ENCODE peak calls at places on chromosome 18, in ten cellular contexts. One of them, this sample, is unnamed.

GRCh38 chr18:52426041-52426440 is 86.0 kb downstream of the DCC start:
- DNase-seq in heart left ventricle: no peak
- DNase-seq in stimulated activated naive B cell treated with anti-CD40 and anti-IgM and Interleukin-4, amounts not matched to agents 10 μg/mL and 1 μg/mL and 100 μg/mL, for 72 hours: no peak
- DNase-seq in nephron progenitor cell: no peak
- DNase-seq in AG10803: no peak
- DNase-seq in kidney: no peak
- DNase-seq in fibroblast of the conjunctiva: no peak
- DNase-seq in GF-D8: no peak
- DNase-seq in non-pigmented ciliary epithelial cell: no peak
- DNase-seq in NCI-H1105: no peak
- DNase-seq in this sample: no peak

GRCh38 chr18:57043241-57043640 is 103.6 kb upstream of the BOD1L2 start:
- DNase-seq in heart left ventricle: no peak
- DNase-seq in stimulated activated naive B cell treated with anti-CD40 and anti-IgM and Interleukin-4, amounts not matched to agents 10 μg/mL and 1 μg/mL and 100 μg/mL, for 72 hours: no peak
- DNase-seq in nephron progenitor cell: no peak
- DNase-seq in AG10803: no peak
- DNase-seq in kidney: no peak
- DNase-seq in fibroblast of the conjunctiva: no peak
- DNase-seq in GF-D8: no peak
- DNase-seq in non-pigmented ciliary epithelial cell: no peak
- DNase-seq in NCI-H1105: no peak
- DNase-seq in this sample: no peak

GRCh38 chr18:59631583-59632181 is 65.5 kb downstream of the CCBE1 start:
- DNase-seq in heart left ventricle: no peak
- DNase-seq in stimulated activated naive B cell treated with anti-CD40 and anti-IgM and Interleukin-4, amounts not matched to agents 10 μg/mL and 1 μg/mL and 100 μg/mL, for 72 hours: no peak
- DNase-seq in nephron progenitor cell: peak; percentile 30
- DNase-seq in AG10803: peak; percentile 43
- DNase-seq in kidney: no peak
- DNase-seq in fibroblast of the conjunctiva: peak; percentile 43
- DNase-seq in GF-D8: no peak
- DNase-seq in non-pigmented ciliary epithelial cell: no peak
- DNase-seq in NCI-H1105: peak; percentile 41
- DNase-seq in this sample: no peak

GRCh38 chr18:68962623-68963022 is 164.7 kb downstream of the CCDC102B start:
- DNase-seq in heart left ventricle: no peak
- DNase-seq in stimulated activated naive B cell treated with anti-CD40 and anti-IgM and Interleukin-4, amounts not matched to agents 10 μg/mL and 1 μg/mL and 100 μg/mL, for 72 hours: no peak
- DNase-seq in nephron progenitor cell: no peak
- DNase-seq in AG10803: no peak
- DNase-seq in kidney: no peak
- DNase-seq in fibroblast of the conjunctiva: no peak
- DNase-seq in GF-D8: no peak
- DNase-seq in non-pigmented ciliary epithelial cell: no peak
- DNase-seq in NCI-H1105: no peak
- DNase-seq in this sample: no peak

GRCh38 chr18:22166070-22166972 is 3.1 kb upstream of the GATA6 start:
- DNase-seq in heart left ventricle: peak; percentile 79
- DNase-seq in stimulated activated naive B cell treated with anti-CD40 and anti-IgM and Interleukin-4, amounts not matched to agents 10 μg/mL and 1 μg/mL and 100 μg/mL, for 72 hours: no peak
- DNase-seq in nephron progenitor cell: peak; percentile 63
- DNase-seq in AG10803: no peak
- DNase-seq in kidney: peak; percentile 90
- DNase-seq in fibroblast of the conjunctiva: no peak
- DNase-seq in GF-D8: no peak
- DNase-seq in non-pigmented ciliary epithelial cell: no peak
- DNase-seq in NCI-H1105: no peak
- DNase-seq in this sample: peak; percentile 1

GRCh38 chr18:12883684-12884520 is at the start of gene PTPN2:
- DNase-seq in heart left ventricle: peak; percentile 96
- DNase-seq in stimulated activated naive B cell treated with anti-CD40 and anti-IgM and Interleukin-4, amounts not matched to agents 10 μg/mL and 1 μg/mL and 100 μg/mL, for 72 hours: peak; percentile 91
- DNase-seq in nephron progenitor cell: peak; percentile 90
- DNase-seq in AG10803: peak; percentile 95
- DNase-seq in kidney: peak; percentile 98
- DNase-seq in fibroblast of the conjunctiva: peak; percentile 94
- DNase-seq in GF-D8: peak; percentile 93
- DNase-seq in non-pigmented ciliary epithelial cell: peak; percentile 76
- DNase-seq in NCI-H1105: peak; percentile 91
- DNase-seq in this sample: peak; percentile 83

GRCh38 chr18:56575819-56576663 is 62.4 kb downstream of the TXNL1 start:
- DNase-seq in heart left ventricle: no peak
- DNase-seq in stimulated activated naive B cell treated with anti-CD40 and anti-IgM and Interleukin-4, amounts not matched to agents 10 μg/mL and 1 μg/mL and 100 μg/mL, for 72 hours: no peak
- DNase-seq in nephron progenitor cell: no peak
- DNase-seq in AG10803: peak; percentile 61
- DNase-seq in kidney: no peak
- DNase-seq in fibroblast of the conjunctiva: peak; percentile 51
- DNase-seq in GF-D8: no peak
- DNase-seq in non-pigmented ciliary epithelial cell: peak; percentile 27
- DNase-seq in NCI-H1105: peak; percentile 44
- DNase-seq in this sample: peak; percentile 68

GRCh38 chr18:54031243-54031642 is 193.2 kb downstream of the MBD2 start:
- DNase-seq in heart left ventricle: no peak
- DNase-seq in stimulated activated naive B cell treated with anti-CD40 and anti-IgM and Interleukin-4, amounts not matched to agents 10 μg/mL and 1 μg/mL and 100 μg/mL, for 72 hours: no peak
- DNase-seq in nephron progenitor cell: no peak
- DNase-seq in AG10803: no peak
- DNase-seq in kidney: no peak
- DNase-seq in fibroblast of the conjunctiva: no peak
- DNase-seq in GF-D8: no peak
- DNase-seq in non-pigmented ciliary epithelial cell: no peak
- DNase-seq in NCI-H1105: no peak
- DNase-seq in this sample: peak; percentile 4

GRCh38 chr18:6509417-6510198 is 94.9 kb upstream of the L3MBTL4 start:
- DNase-seq in heart left ventricle: no peak
- DNase-seq in stimulated activated naive B cell treated with anti-CD40 and anti-IgM and Interleukin-4, amounts not matched to agents 10 μg/mL and 1 μg/mL and 100 μg/mL, for 72 hours: no peak
- DNase-seq in nephron progenitor cell: no peak
- DNase-seq in AG10803: no peak
- DNase-seq in kidney: no peak
- DNase-seq in fibroblast of the conjunctiva: peak; percentile 8
- DNase-seq in GF-D8: no peak
- DNase-seq in non-pigmented ciliary epithelial cell: no peak
- DNase-seq in NCI-H1105: no peak
- DNase-seq in this sample: peak; percentile 58

GRCh38 chr18:25349131-25349925 is 2.6 kb downstream of the ZNF521 start:
- DNase-seq in heart left ventricle: peak; percentile 62
- DNase-seq in stimulated activated naive B cell treated with anti-CD40 and anti-IgM and Interleukin-4, amounts not matched to agents 10 μg/mL and 1 μg/mL and 100 μg/mL, for 72 hours: no peak
- DNase-seq in nephron progenitor cell: peak; percentile 62
- DNase-seq in AG10803: peak; percentile 47
- DNase-seq in kidney: no peak
- DNase-seq in fibroblast of the conjunctiva: no peak
- DNase-seq in GF-D8: no peak
- DNase-seq in non-pigmented ciliary epithelial cell: peak; percentile 18
- DNase-seq in NCI-H1105: no peak
- DNase-seq in this sample: no peak

GRCh38 chr18:8602040-8602439 is 7.2 kb upstream of the RAB12 start:
- DNase-seq in heart left ventricle: no peak
- DNase-seq in stimulated activated naive B cell treated with anti-CD40 and anti-IgM and Interleukin-4, amounts not matched to agents 10 μg/mL and 1 μg/mL and 100 μg/mL, for 72 hours: no peak
- DNase-seq in nephron progenitor cell: no peak
- DNase-seq in AG10803: no peak
- DNase-seq in kidney: no peak
- DNase-seq in fibroblast of the conjunctiva: no peak
- DNase-seq in GF-D8: no peak
- DNase-seq in non-pigmented ciliary epithelial cell: no peak
- DNase-seq in NCI-H1105: no peak
- DNase-seq in this sample: no peak

GRCh38 chr18:22971038-22971437 is 37.9 kb downstream of the RBBP8 start:
- DNase-seq in heart left ventricle: no peak
- DNase-seq in stimulated activated naive B cell treated with anti-CD40 and anti-IgM and Interleukin-4, amounts not matched to agents 10 μg/mL and 1 μg/mL and 100 μg/mL, for 72 hours: no peak
- DNase-seq in nephron progenitor cell: no peak
- DNase-seq in AG10803: no peak
- DNase-seq in kidney: no peak
- DNase-seq in fibroblast of the conjunctiva: no peak
- DNase-seq in GF-D8: no peak
- DNase-seq in non-pigmented ciliary epithelial cell: no peak
- DNase-seq in NCI-H1105: no peak
- DNase-seq in this sample: no peak

This sample was measured in NCI-H526.